ENCODE peak calls at places on chromosomes 5 and 9, in six cellular contexts. N is activated effector memory CD4-positive, alpha-beta T cell treated with Interleukin-2 at 50 U/mL for 16 hours; X is C1 segment of cervical spinal cord; K is AG09309; W is activated CD8-positive, alpha-beta memory T cell treated with anti-CD3 and anti-CD28 coated beads for 1 hour; T is HCEC 1CT. U is an unnamed sample.

GRCh38 chr9:99377790-99378775 is 156.0 kb downstream of the SEC61B start:
- DNase-seq in T (peak; percentile 55), W (no peak), K (no peak), N (no peak), X (no peak), U (no peak)

GRCh38 chr9:78023003-78023741 is 8.4 kb downstream of the GNAQ start:
- DNase-seq in N (no peak), X (no peak), K (peak; percentile 54), T (peak; percentile 92), W (no peak), U (peak; percentile 80)

GRCh38 chr9:125990186-125990792 is 243.1 kb downstream of the PBX3 start:
- DNase-seq in K (no peak), W (no peak), N (no peak), X (no peak), T (no peak), U (no peak)

GRCh38 chr9:130638278-130639118 is 25.9 kb upstream of the PRDM12 start:
- DNase-seq in W (no peak), K (no peak), T (no peak), X (no peak), N (no peak), U (no peak)

GRCh38 chr9:127418037-127418471 is 6.1 kb upstream of the ZNF79 start:
- DNase-seq in X (no peak), W (peak; percentile 24), T (peak; percentile 22), N (no peak), K (no peak), U (no peak)

GRCh38 chr9:133488686-133489252 is 9.9 kb upstream of the SLC2A6 start:
- DNase-seq in N (no peak), W (no peak), T (no peak), X (no peak), K (no peak), U (no peak)

GRCh38 chr5:177311723-177312648 is at the start of gene MXD3:
- DNase-seq in W (peak; percentile 91), K (peak; percentile 49), N (peak; percentile 91), T (peak; percentile 97), X (peak; percentile 79), U (peak; percentile 82)

GRCh38 chr9:34992376-34992951 is 2.9 kb downstream of the DNAJB5 start:
- DNase-seq in N (no peak), T (peak; percentile 87), K (peak; percentile 61), X (peak; percentile 90), W (no peak), U (peak; percentile 88)

GRCh38 chr5:147712024-147712423 is 70.5 kb downstream of the JAKMIP2 start:
- DNase-seq in K (no peak), W (no peak), N (no peak), T (no peak), X (no peak), U (no peak)

GRCh38 chr5:59328801-59329296 is 564.7 kb downstream of the PDE4D start:
- DNase-seq in K (no peak), N (no peak), W (no peak), X (peak; percentile 31), T (peak; percentile 24), U (no peak)

GRCh38 chr9:83707518-83707767 is 315 bp downstream of the UBQLN1 start:
- DNase-seq in X (no peak), K (peak; percentile 24), T (peak; percentile 79), N (no peak), W (peak; percentile 60), U (peak; percentile 61)

U was measured in bronchial epithelial cell.